ENCODE peak calls at places on chromosomes 2 and 18, in six cellular contexts. One of them, this sample, is unnamed.

GRCh38 chr18:59799383-59800015 is 100.3 kb upstream of the PMAIP1 start:
- DNase-seq in body of pancreas: no peak
- DNase-seq in CD8-positive, alpha-beta T cell: no peak
- DNase-seq in HS-5: no peak
- DNase-seq in HEK293T: no peak
- DNase-seq in foreskin fibroblast: peak
- DNase-seq in this sample: no peak

GRCh38 chr18:50377061-50377798 is 2.4 kb downstream of the SKA1 start:
- DNase-seq in CD8-positive, alpha-beta T cell: no peak
- DNase-seq in HS-5: no peak
- DNase-seq in foreskin fibroblast: no peak
- DNase-seq in body of pancreas: no peak
- DNase-seq in HEK293T: no peak
- DNase-seq in this sample: no peak

GRCh38 chr2:170873035-170873692 is 55.9 kb upstream of the GORASP2 start:
- DNase-seq in CD8-positive, alpha-beta T cell: peak
- DNase-seq in HS-5: peak
- DNase-seq in foreskin fibroblast: peak
- DNase-seq in HEK293T: peak
- DNase-seq in body of pancreas: peak
- DNase-seq in this sample: peak

GRCh38 chr2:182668671-182669070 is 47.4 kb upstream of the DNAJC10 start:
- DNase-seq in HS-5: no peak
- DNase-seq in foreskin fibroblast: no peak
- DNase-seq in body of pancreas: peak
- DNase-seq in HEK293T: no peak
- DNase-seq in CD8-positive, alpha-beta T cell: no peak
- DNase-seq in this sample: peak

GRCh38 chr2:158729873-158730620 is 65.1 kb upstream of the DAPL1 start:
- DNase-seq in HEK293T: no peak
- DNase-seq in HS-5: no peak
- DNase-seq in CD8-positive, alpha-beta T cell: no peak
- DNase-seq in body of pancreas: no peak
- DNase-seq in foreskin fibroblast: no peak
- DNase-seq in this sample: no peak

GRCh38 chr2:104468846-104469245 is 385.1 kb upstream of the POU3F3 start:
- DNase-seq in HS-5: no peak
- DNase-seq in body of pancreas: no peak
- DNase-seq in CD8-positive, alpha-beta T cell: no peak
- DNase-seq in foreskin fibroblast: no peak
- DNase-seq in HEK293T: no peak
- DNase-seq in this sample: no peak

GRCh38 chr2:222049946-222050345 is 248.9 kb downstream of the PAX3 start:
- DNase-seq in body of pancreas: no peak
- DNase-seq in HEK293T: no peak
- DNase-seq in HS-5: peak
- DNase-seq in foreskin fibroblast: no peak
- DNase-seq in CD8-positive, alpha-beta T cell: no peak
- DNase-seq in this sample: no peak

GRCh38 chr2:239393401-239393940 is 7.3 kb downstream of the HDAC4 start:
- DNase-seq in HEK293T: no peak
- DNase-seq in foreskin fibroblast: no peak
- DNase-seq in CD8-positive, alpha-beta T cell: no peak
- DNase-seq in HS-5: no peak
- DNase-seq in body of pancreas: peak
- DNase-seq in this sample: no peak

GRCh38 chr2:201955702-201956141 is 77.9 kb upstream of the FZD7 start:
- DNase-seq in CD8-positive, alpha-beta T cell: no peak
- DNase-seq in HS-5: no peak
- DNase-seq in body of pancreas: no peak
- DNase-seq in HEK293T: no peak
- DNase-seq in foreskin fibroblast: no peak
- DNase-seq in this sample: no peak

GRCh38 chr2:85356186-85356585 is 1.6 kb downstream of the ELMOD3 start:
- DNase-seq in HS-5: no peak
- DNase-seq in body of pancreas: no peak
- DNase-seq in CD8-positive, alpha-beta T cell: no peak
- DNase-seq in HEK293T: no peak
- DNase-seq in foreskin fibroblast: no peak
- DNase-seq in this sample: no peak

GRCh38 chr18:10040287-10041011 is 126.6 kb downstream of the VAPA start:
- DNase-seq in CD8-positive, alpha-beta T cell: no peak
- DNase-seq in HS-5: no peak
- DNase-seq in body of pancreas: peak
- DNase-seq in HEK293T: no peak
- DNase-seq in foreskin fibroblast: peak
- DNase-seq in this sample: no peak

GRCh38 chr2:147165682-147166081 is 679.1 kb upstream of the ACVR2A start:
- DNase-seq in body of pancreas: no peak
- DNase-seq in foreskin fibroblast: no peak
- DNase-seq in CD8-positive, alpha-beta T cell: no peak
- DNase-seq in HS-5: no peak
- DNase-seq in HEK293T: no peak
- DNase-seq in this sample: no peak

GRCh38 chr2:29388071-29388470 is 272.9 kb downstream of the CLIP4 start:
- DNase-seq in body of pancreas: no peak
- DNase-seq in foreskin fibroblast: no peak
- DNase-seq in HS-5: no peak
- DNase-seq in HEK293T: no peak
- DNase-seq in CD8-positive, alpha-beta T cell: no peak
- DNase-seq in this sample: no peak

GRCh38 chr18:58813821-58814220 is 50.9 kb upstream of the ZNF532 start:
- DNase-seq in CD8-positive, alpha-beta T cell: no peak
- DNase-seq in body of pancreas: no peak
- DNase-seq in HEK293T: no peak
- DNase-seq in foreskin fibroblast: no peak
- DNase-seq in HS-5: no peak
- DNase-seq in this sample: no peak

GRCh38 chr2:235605306-235605998 is 111.6 kb downstream of the AGAP1 start:
- DNase-seq in HEK293T: no peak
- DNase-seq in body of pancreas: peak
- DNase-seq in HS-5: peak
- DNase-seq in foreskin fibroblast: peak
- DNase-seq in CD8-positive, alpha-beta T cell: no peak
- DNase-seq in this sample: no peak

GRCh38 chr2:71945133-71945959 is 202.3 kb downstream of the CYP26B1 start:
- DNase-seq in HEK293T: no peak
- DNase-seq in CD8-positive, alpha-beta T cell: no peak
- DNase-seq in body of pancreas: no peak
- DNase-seq in foreskin fibroblast: no peak
- DNase-seq in HS-5: no peak
- DNase-seq in this sample: no peak

GRCh38 chr2:65913914-65914786 is 481.8 kb upstream of the SPRED2 start:
- DNase-seq in foreskin fibroblast: no peak
- DNase-seq in HEK293T: no peak
- DNase-seq in body of pancreas: no peak
- DNase-seq in HS-5: no peak
- DNase-seq in CD8-positive, alpha-beta T cell: no peak
- DNase-seq in this sample: no peak

GRCh38 chr2:218960196-218961165 is 1.0 kb downstream of the CDK5R2 start:
- DNase-seq in HEK293T: no peak
- DNase-seq in HS-5: no peak
- DNase-seq in body of pancreas: no peak
- DNase-seq in foreskin fibroblast: no peak
- DNase-seq in CD8-positive, alpha-beta T cell: no peak
- DNase-seq in this sample: no peak

GRCh38 chr18:10131036-10131774 is 217.4 kb downstream of the VAPA start:
- DNase-seq in body of pancreas: no peak
- DNase-seq in CD8-positive, alpha-beta T cell: no peak
- DNase-seq in HEK293T: peak
- DNase-seq in foreskin fibroblast: no peak
- DNase-seq in HS-5: no peak
- DNase-seq in this sample: no peak

GRCh38 chr2:3827673-3828575 is 124.5 kb downstream of the DCDC2C start:
- DNase-seq in CD8-positive, alpha-beta T cell: no peak
- DNase-seq in body of pancreas: peak
- DNase-seq in HEK293T: peak
- DNase-seq in foreskin fibroblast: no peak
- DNase-seq in HS-5: no peak
- DNase-seq in this sample: no peak